ENCODE peak calls at places on chromosomes 5 and 9, in seven cellular contexts. T is heart left ventricle; H is kidney tubule cell; X is foreskin fibroblast; P is activated T-helper 2 cell treated with anti-CD3 and anti-CD28 coated beads, Interferon-gamma antibody, Interleukin-2, Interleukin-4, amounts not matched to agents 10 μg/mL and 5 μg/mL and 100 μg/mL, durations not matched to agents 14 hours and 24 hours and 36 hours; M is effector memory CD8-positive, alpha-beta T cell; G is IMR-90. J is an unnamed sample.
A peak's percentile ranks its signal among the peaks of the same experiment; 100 is the strongest.

GRCh38 chr5:60092671-60093422 is 199.3 kb upstream of the PDE4D start:
- DNase-seq in T (no peak), H (peak; percentile 66), X (peak; percentile 77), P (no peak), M (no peak), G (peak; percentile 0), J (no peak)

GRCh38 chr9:113578877-113579269 is 115.3 kb downstream of the RGS3 start:
- DNase-seq in T (peak; percentile 80), H (peak; percentile 99), X (peak; percentile 96), P (peak; percentile 84), M (peak; percentile 84), G (peak; percentile 97), J (no peak)

GRCh38 chr9:7879551-7880245 is 80.1 kb upstream of the DMAC1 start:
- DNase-seq in T (no peak), H (peak; percentile 97), X (no peak), P (no peak), M (peak; percentile 27), G (no peak), J (no peak)

GRCh38 chr9:73799446-73799845 is 647.8 kb downstream of the ANXA1 start:
- DNase-seq in T (no peak), H (no peak), X (no peak), P (no peak), M (no peak), G (no peak), J (no peak)

GRCh38 chr9:124869466-124869985 is 7.6 kb downstream of the ARPC5L start:
- DNase-seq in T (peak; percentile 73), H (peak; percentile 41), X (peak; percentile 73), P (peak; percentile 22), M (peak; percentile 45), G (no peak), J (no peak)

GRCh38 chr9:136978865-136979544 is 1.7 kb downstream of the PTGDS start:
- DNase-seq in T (no peak), H (no peak), X (no peak), P (no peak), M (no peak), G (no peak), J (peak; percentile 87)

GRCh38 chr9:72954431-72955420 is 1.9 kb upstream of the ALDH1A1 start:
- DNase-seq in T (no peak), H (no peak), X (peak; percentile 68), P (no peak), M (no peak), G (no peak), J (no peak)

GRCh38 chr9:34717996-34718614 is 8.2 kb upstream of the CCL21 start:
- DNase-seq in T (no peak), H (peak; percentile 72), X (no peak), P (no peak), M (no peak), G (peak; percentile 3), J (no peak)

GRCh38 chr5:127875235-127876021 is 172.2 kb downstream of the CCDC192 start:
- DNase-seq in T (peak; percentile 61), H (peak; percentile 84), X (peak; percentile 78), P (no peak), M (peak; percentile 2), G (peak; percentile 52), J (no peak)

GRCh38 chr5:180093241-180093640 is 21.7 kb upstream of the RNF130 start:
- DNase-seq in T (no peak), H (no peak), X (no peak), P (no peak), M (no peak), G (no peak), J (peak; percentile 38)